ENCODE peak calls at places on chromosome 2, in four cellular contexts. X is SW480, P is fibroblast of the conjunctiva, O is anterior cingulate cortex. N is an unnamed sample.

GRCh38 chr2:231315896-231316295 is 79.6 kb upstream of the B3GNT7 start:
- DNase-seq in X (no peak), P (no peak), O (no peak), N (no peak)

GRCh38 chr2:44918095-44918775 is 23.3 kb upstream of the SIX3 start:
- DNase-seq in X (peak; percentile 61), P (no peak), O (no peak), N (no peak)

GRCh38 chr2:26530141-26530540 is 52.2 kb upstream of the OTOF start:
- DNase-seq in X (no peak), P (no peak), O (no peak), N (no peak)

GRCh38 chr2:131152065-131152464 is 46.9 kb downstream of the PLEKHB2 start:
- DNase-seq in X (no peak), P (no peak), O (no peak), N (no peak)

GRCh38 chr2:129936334-129936934 is 43.0 kb upstream of the RAB6C start:
- DNase-seq in X (no peak), P (no peak), O (no peak), N (peak; percentile 68)

GRCh38 chr2:39464867-39465266 is 27.8 kb upstream of the MAP4K3 start:
- DNase-seq in X (no peak), P (no peak), O (no peak), N (no peak)

GRCh38 chr2:182890773-182891381 is 24.4 kb upstream of the FRZB start:
- DNase-seq in X (no peak), P (no peak), O (no peak), N (no peak)

GRCh38 chr2:25309402-25309801 is 32.3 kb downstream of the DNMT3A start:
- DNase-seq in X (peak; percentile 46), P (peak; percentile 42), O (peak; percentile 76), N (peak; percentile 73)

GRCh38 chr2:38997784-38998183 is 108.1 kb downstream of the ARHGEF33 start:
- DNase-seq in X (no peak), P (peak; percentile 83), O (no peak), N (no peak)

GRCh38 chr2:216016581-216016980 is 3.2 kb upstream of the MREG start:
- DNase-seq in X (no peak), P (no peak), O (no peak), N (no peak)

GRCh38 chr2:231521443-231521842 is 8.8 kb downstream of the NMUR1 start:
- DNase-seq in X (no peak), P (no peak), O (no peak), N (no peak)

GRCh38 chr2:163641986-163642385 is 93.8 kb downstream of the FIGN start:
- DNase-seq in X (no peak), P (no peak), O (no peak), N (no peak)

GRCh38 chr2:144474017-144474416 is 45.9 kb downstream of the ZEB2 start:
- DNase-seq in X (no peak), P (no peak), O (no peak), N (no peak)

GRCh38 chr2:74440378-74441110 is 1.2 kb downstream of the RTKN start:
- DNase-seq in X (peak; percentile 94), P (no peak), O (peak; percentile 89), N (peak; percentile 88)

GRCh38 chr2:205769879-205770278 is 87.6 kb downstream of the NRP2 start:
- DNase-seq in X (peak; percentile 71), P (no peak), O (no peak), N (no peak)

GRCh38 chr2:108911807-108912628 is 77.0 kb downstream of the EDAR start:
- DNase-seq in X (no peak), P (no peak), O (no peak), N (no peak)

GRCh38 chr2:30580394-30580793 is 133.3 kb downstream of the LCLAT1 start:
- DNase-seq in X (no peak), P (no peak), O (no peak), N (no peak)

GRCh38 chr2:38533180-38533579 is 69.5 kb downstream of the HNRNPLL start:
- DNase-seq in X (no peak), P (no peak), O (peak; percentile 23), N (peak; percentile 53)

GRCh38 chr2:42754021-42754775 is 9.7 kb downstream of the OXER1 start:
- DNase-seq in X (no peak), P (no peak), O (peak; percentile 66), N (no peak)

GRCh38 chr2:12637754-12638153 is 79.0 kb upstream of the TRIB2 start:
- DNase-seq in X (no peak), P (no peak), O (no peak), N (no peak)